ENCODE peak calls at places on chromosome 13, in ten cellular contexts. P, D, I, S, J, X, N, E, T and M are unnamed samples.

GRCh38 chr13:100235311-100235901 is 146.5 kb downstream of the PCCA start:
- DNase-seq in T (peak), S (peak), P (peak), N (no peak), D (no peak), J (peak), I (no peak), E (no peak), X (no peak), M (peak)

GRCh38 chr13:97339019-97339988 is 94.7 kb upstream of the RAP2A start:
- DNase-seq in P (peak), T (peak), N (peak), E (peak), S (no peak), D (no peak), X (peak), J (no peak), I (peak), M (peak)

GRCh38 chr13:94481966-94482365 is 2.5 kb upstream of the DCT start:
- DNase-seq in D (no peak), P (peak), N (no peak), X (no peak), J (no peak), I (no peak), T (peak), E (peak), S (no peak), M (no peak)

GRCh38 chr13:103431880-103432279 is 365.7 kb upstream of the SLC10A2 start:
- DNase-seq in X (no peak), P (no peak), S (no peak), I (no peak), N (no peak), T (no peak), J (no peak), E (no peak), D (no peak), M (no peak)

GRCh38 chr13:97855570-97855970 is 97.9 kb upstream of the IPO5 start:
- DNase-seq in P (peak), N (no peak), I (no peak), S (peak), J (peak), T (peak), X (peak), E (no peak), D (peak), M (peak)

GRCh38 chr13:106499113-106499512 is 36.3 kb downstream of the EFNB2 start:
- DNase-seq in N (no peak), S (no peak), X (no peak), T (no peak), I (no peak), D (no peak), P (no peak), J (no peak), E (no peak), M (no peak)

GRCh38 chr13:90201198-90201597 is 1146.3 kb upstream of the MIR17HG start:
- DNase-seq in T (peak), P (peak), D (no peak), I (no peak), E (no peak), X (no peak), S (no peak), J (no peak), N (no peak), M (peak)

GRCh38 chr13:79522583-79522982 is 41.6 kb downstream of the NDFIP2 start:
- DNase-seq in J (no peak), I (no peak), N (no peak), D (no peak), P (peak), S (no peak), X (no peak), E (no peak), T (peak), M (peak)

GRCh38 chr13:32314968-32315254 is 252 bp downstream of the ZAR1L start:
- DNase-seq in I (no peak), T (peak), X (no peak), J (peak), S (peak), E (peak), D (no peak), N (peak), P (peak), M (peak)

GRCh38 chr13:62387642-62388041 is 972.0 kb upstream of the PCDH20 start:
- DNase-seq in S (no peak), X (peak), P (no peak), E (no peak), D (no peak), N (no peak), J (peak), I (no peak), T (peak), M (peak)

GRCh38 chr13:36313047-36313969 is 15.7 kb upstream of the CCDC169 start:
- DNase-seq in E (no peak), D (no peak), P (no peak), X (no peak), J (no peak), S (no peak), I (no peak), N (no peak), T (no peak), M (no peak)

GRCh38 chr13:106651442-106651841 is 83.5 kb upstream of the ARGLU1 start:
- DNase-seq in T (no peak), D (no peak), E (no peak), P (no peak), S (no peak), I (no peak), X (no peak), J (no peak), N (no peak), M (no peak)

GRCh38 chr13:21361123-21361522 is 98.0 kb downstream of the ZDHHC20 start:
- DNase-seq in X (no peak), T (no peak), I (no peak), S (no peak), P (no peak), N (no peak), D (no peak), J (no peak), E (no peak), M (no peak)

GRCh38 chr13:59261928-59262488 is 901.7 kb downstream of the DIAPH3 start:
- DNase-seq in E (no peak), D (peak), N (no peak), J (peak), T (peak), I (no peak), S (no peak), P (no peak), X (no peak), M (peak)

GRCh38 chr13:70424428-70424827 is 316.2 kb upstream of the KLHL1 start:
- DNase-seq in D (peak), P (no peak), T (no peak), E (no peak), S (no peak), J (peak), X (no peak), N (peak), I (no peak), M (no peak)

GRCh38 chr13:77222000-77222690 is 104.7 kb downstream of the MYCBP2 start:
- DNase-seq in T (no peak), D (no peak), N (no peak), P (peak), J (no peak), S (no peak), I (no peak), E (no peak), X (no peak), M (no peak)

GRCh38 chr13:40664100-40665060 is 2.1 kb downstream of the FOXO1 start:
- DNase-seq in D (peak), I (peak), P (peak), N (peak), X (no peak), T (peak), J (peak), E (peak), S (peak), M (peak)

GRCh38 chr13:114230117-114230516 is 4.6 kb upstream of the CDC16 start:
- DNase-seq in X (no peak), P (peak), E (no peak), S (no peak), D (peak), T (peak), N (no peak), J (no peak), I (no peak), M (no peak)

GRCh38 chr13:96450635-96451034 is 360.7 kb downstream of the HS6ST3 start:
- DNase-seq in I (no peak), S (no peak), J (no peak), D (no peak), T (no peak), P (no peak), E (no peak), N (no peak), X (no peak), M (no peak)

GRCh38 chr13:22770891-22771290 is 409.9 kb upstream of the SGCG start:
- DNase-seq in E (no peak), J (no peak), P (no peak), T (no peak), D (no peak), X (no peak), I (no peak), S (no peak), N (no peak), M (no peak)

DNA sequence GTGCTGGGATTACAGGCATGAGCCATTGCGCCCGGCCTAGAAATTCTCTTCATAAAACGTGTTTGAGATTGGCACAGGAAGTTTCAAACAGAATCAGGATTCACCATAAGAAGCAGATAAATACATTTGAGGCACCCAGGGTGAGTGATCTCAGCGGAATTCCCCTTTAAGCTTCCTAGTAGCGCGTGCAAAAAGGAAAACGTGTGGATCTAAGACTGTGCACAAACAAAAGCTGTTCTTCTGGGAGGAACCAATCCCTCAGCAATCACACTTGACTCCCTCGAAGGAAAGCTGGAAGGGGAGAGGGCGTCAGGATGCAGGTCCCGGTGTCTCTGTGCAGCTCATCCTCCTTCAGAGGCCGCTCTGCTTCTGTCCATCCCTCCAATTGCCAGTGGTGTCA is 15.5 kb downstream of the MCF2L start:
- DNase-seq in N (no peak), I (no peak), T (no peak), S (no peak), J (no peak), D (no peak), P (no peak), X (no peak), E (no peak), M (no peak)
- H3K4me3 ChIP-seq in N (peak), I (no peak), T (no peak), S (no peak), J (no peak), D (no peak), P (no peak), X (no peak), E (no peak), M (no peak)

GRCh38 chr13:33445024-33445423 is 159.5 kb upstream of the STARD13 start:
- DNase-seq in J (no peak), S (no peak), D (no peak), I (no peak), N (no peak), P (no peak), E (no peak), T (no peak), X (no peak), M (no peak)

GRCh38 chr13:33435207-33435606 is 149.7 kb upstream of the STARD13 start:
- DNase-seq in S (no peak), J (no peak), E (no peak), D (no peak), T (no peak), X (no peak), N (no peak), P (no peak), I (no peak), M (no peak)

GRCh38 chr13:33445476-33445875 is 159.9 kb upstream of the STARD13 start:
- DNase-seq in J (no peak), E (no peak), P (no peak), I (no peak), D (no peak), T (no peak), X (no peak), S (no peak), N (no peak), M (no peak)

GRCh38 chr13:33446821-33447481 is 161.4 kb upstream of the STARD13 start:
- DNase-seq in D (no peak), E (no peak), N (peak), J (no peak), S (no peak), I (no peak), X (no peak), P (peak), T (no peak), M (no peak)

GRCh38 chr13:33441015-33441414 is 155.5 kb upstream of the STARD13 start:
- DNase-seq in P (peak), J (peak), X (no peak), S (peak), I (no peak), E (no peak), T (peak), D (peak), N (peak), M (peak)
- TF ChIP-seq CTCF in P (peak), J (peak), X (peak), S (no peak), I (no peak), E (no peak), T (no peak), D (peak), N (no peak), M (peak)

GRCh38 chr13:75870397-75870801 is 234.3 kb downstream of the LMO7 start:
- DNase-seq in I (no peak), T (peak), P (peak), N (no peak), X (no peak), E (peak), S (no peak), D (peak), J (peak), M (peak)

GRCh38 chr13:75872970-75873369 is 236.8 kb downstream of the LMO7 start:
- DNase-seq in I (no peak), T (no peak), P (no peak), S (no peak), X (no peak), E (no peak), D (no peak), J (no peak), N (no peak), M (no peak)

GRCh38 chr13:75869981-75870380 is 233.9 kb downstream of the LMO7 start:
- DNase-seq in P (no peak), D (no peak), T (no peak), S (no peak), I (no peak), E (no peak), J (no peak), X (no peak), N (no peak), M (no peak)

GRCh38 chr13:75873499-75873898 is 237.4 kb downstream of the LMO7 start:
- DNase-seq in S (no peak), T (no peak), X (no peak), P (no peak), I (no peak), N (no peak), E (no peak), D (no peak), J (no peak), M (no peak)

GRCh38 chr13:75871059-75871458 is 234.9 kb downstream of the LMO7 start:
- DNase-seq in I (no peak), J (no peak), E (no peak), N (no peak), X (no peak), S (no peak), T (no peak), P (no peak), D (no peak), M (no peak)
- H3K4me3 ChIP-seq in I (no peak), J (no peak), E (peak), N (peak), X (no peak), S (no peak), T (no peak), P (peak), D (no peak), M (no peak)

GRCh38 chr13:110582421-110582954 is 21.0 kb upstream of the RAB20 start:
- DNase-seq in D (peak), E (no peak), I (no peak), X (no peak), J (no peak), T (no peak), P (no peak), N (no peak), S (no peak), M (no peak)

GRCh38 chr13:110576736-110577476 is 15.4 kb upstream of the RAB20 start:
- DNase-seq in I (no peak), D (peak), T (no peak), E (no peak), S (no peak), J (no peak), N (peak), X (no peak), P (no peak), M (no peak)

GRCh38 chr13:110580800-110581199 is 19.3 kb upstream of the RAB20 start:
- DNase-seq in S (no peak), J (no peak), X (no peak), I (no peak), E (no peak), T (peak), N (no peak), D (peak), P (peak), M (no peak)

GRCh38 chr13:110583178-110583865 is 21.8 kb upstream of the RAB20 start:
- DNase-seq in P (no peak), X (no peak), E (no peak), N (no peak), T (no peak), I (no peak), J (no peak), S (no peak), D (peak), M (no peak)

GRCh38 chr13:110581489-110582185 is 20.1 kb upstream of the RAB20 start:
- DNase-seq in N (no peak), X (no peak), J (no peak), E (no peak), I (no peak), S (no peak), D (peak), T (no peak), P (no peak), M (no peak)
- TF ChIP-seq CTCF in N (no peak), X (no peak), J (no peak), E (no peak), I (no peak), S (no peak), D (no peak), T (no peak), P (no peak), M (no peak)

GRCh38 chr13:51632643-51633357 is 48.5 kb downstream of the WDFY2 start:
- DNase-seq in S (no peak), D (peak), N (no peak), X (no peak), T (no peak), E (no peak), I (no peak), J (peak), P (no peak), M (no peak)

GRCh38 chr13:51626749-51627148 is 42.5 kb downstream of the WDFY2 start:
- DNase-seq in P (no peak), I (no peak), D (no peak), N (peak), E (no peak), J (no peak), T (no peak), S (no peak), X (no peak), M (no peak)

GRCh38 chr13:51625555-51626345 is 41.5 kb downstream of the WDFY2 start:
- DNase-seq in N (peak), T (peak), J (no peak), I (no peak), P (no peak), D (no peak), X (no peak), E (no peak), S (no peak), M (no peak)

GRCh38 chr13:51628059-51628852 is 44.0 kb downstream of the WDFY2 start:
- DNase-seq in I (no peak), T (no peak), X (no peak), D (no peak), E (no peak), J (no peak), N (no peak), S (no peak), P (peak), M (no peak)

DNA sequence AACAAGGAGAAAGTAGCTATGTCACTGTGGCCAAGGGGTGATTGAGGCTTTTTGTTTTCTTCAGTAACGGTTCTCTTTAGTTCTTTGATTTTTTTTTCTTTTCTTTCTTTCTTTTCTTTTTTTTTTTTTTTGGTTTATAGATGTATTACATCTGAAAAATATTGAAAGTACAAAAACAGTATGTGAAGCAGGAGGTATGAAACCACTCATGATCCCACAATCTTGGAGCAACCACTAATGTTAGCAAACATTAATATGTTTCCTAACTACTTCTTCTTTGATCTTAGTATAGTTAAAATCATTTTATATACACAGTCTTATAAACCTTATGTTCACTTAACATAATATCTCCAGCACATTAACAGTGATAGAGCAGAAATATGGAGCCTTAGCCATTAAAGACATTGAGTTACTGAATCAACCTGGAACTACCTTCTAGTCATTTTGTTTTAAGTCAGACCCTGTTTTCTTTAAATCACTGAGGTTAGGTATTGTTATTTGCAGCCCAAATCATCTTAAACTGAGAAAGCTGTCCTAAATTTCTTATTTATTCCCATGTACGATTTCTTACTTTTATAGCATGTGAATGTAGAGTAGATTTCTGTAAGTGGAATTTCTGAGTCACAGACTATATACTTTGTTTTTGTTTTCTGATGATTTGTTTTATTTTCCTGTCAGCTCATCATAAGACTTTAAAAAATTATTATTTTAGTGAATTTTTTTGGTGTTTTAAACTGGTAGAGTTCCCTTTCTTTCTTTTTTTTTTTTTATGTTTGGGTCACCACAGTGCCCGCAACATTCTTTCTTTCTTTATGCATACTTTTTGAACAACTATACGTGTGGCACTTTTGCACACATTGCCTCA is 45.7 kb downstream of the WDFY2 start:
- DNase-seq in E (no peak), T (no peak), I (no peak), P (peak), D (no peak), X (no peak), N (no peak), S (no peak), J (no peak), M (no peak)
- H3K4me3 ChIP-seq in E (no peak), T (no peak), I (no peak), P (no peak), D (no peak), X (no peak), N (no peak), S (no peak), J (no peak), M (no peak)

DNA sequence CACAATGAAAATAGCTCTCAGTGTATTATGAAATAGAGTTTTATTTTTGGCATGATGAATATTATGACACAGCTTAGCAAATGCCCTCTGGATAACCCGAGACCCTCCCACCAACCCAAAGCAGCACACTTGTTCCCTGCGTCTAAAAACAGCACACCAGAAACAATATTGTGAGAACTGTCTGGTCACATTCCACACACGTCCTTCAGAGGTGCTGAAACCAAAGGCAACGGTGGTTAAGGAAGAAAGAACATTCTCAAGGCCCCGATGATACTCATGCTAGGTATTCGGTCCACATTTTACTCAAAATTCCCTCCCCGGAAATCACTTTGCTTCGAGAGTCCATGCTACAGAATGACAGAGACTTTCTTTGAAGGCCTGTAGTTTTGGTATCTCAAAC is 156.7 kb downstream of the SLC7A1 start:
- DNase-seq in J (no peak), I (no peak), N (no peak), E (no peak), T (peak), D (no peak), X (no peak), S (no peak), P (no peak), M (no peak)
- TF ChIP-seq CTCF in J (no peak), I (no peak), N (no peak), E (no peak), T (no peak), D (no peak), X (no peak), S (no peak), P (no peak), M (no peak)

GRCh38 chr13:24274452-24274971 is 34.9 kb upstream of the C1QTNF9 start:
- DNase-seq in X (peak), T (peak), S (no peak), N (peak), E (no peak), D (peak), J (no peak), P (no peak), I (peak), M (peak)
- H3K4me3 ChIP-seq in X (no peak), T (no peak), S (no peak), N (no peak), E (no peak), D (no peak), J (no peak), P (no peak), I (no peak), M (no peak)

GRCh38 chr13:48012668-48013067 is 11.6 kb upstream of the SUCLA2 start:
- DNase-seq in E (no peak), S (no peak), X (no peak), I (no peak), J (no peak), P (no peak), N (no peak), D (no peak), T (no peak), M (no peak)
- TF ChIP-seq CTCF in E (no peak), S (no peak), X (no peak), I (no peak), J (no peak), P (no peak), N (no peak), D (no peak), T (no peak), M (no peak)